ENCODE peak calls at places on chromosomes 13 and 19, in four cellular contexts. I is HCT116, O is H1, B is SK-N-SH. Y is an unnamed sample.

GRCh38 chr19:35404879-35405622 is 34.2 kb downstream of the GPR42 start:
- DNase-seq in I (no peak), O (no peak), B (no peak), Y (no peak)

GRCh38 chr19:17292301-17293074 is 10.7 kb downstream of the ABHD8 start:
- DNase-seq in I (peak; percentile 86), O (peak; percentile 98), B (peak; percentile 93), Y (peak; percentile 82)

GRCh38 chr13:110294146-110294545 is 12.8 kb downstream of the COL4A1 start:
- DNase-seq in I (no peak), O (no peak), B (no peak), Y (no peak)

GRCh38 chr13:21055511-21056045 is 5.8 kb downstream of the LATS2 start:
- DNase-seq in I (no peak), O (no peak), B (no peak), Y (no peak)

GRCh38 chr13:32735859-32736258 is 149.6 kb downstream of the PDS5B start:
- DNase-seq in I (no peak), O (no peak), B (no peak), Y (no peak)

GRCh38 chr13:22915442-22916082 is 265.2 kb upstream of the SGCG start:
- DNase-seq in I (peak; percentile 22), O (peak; percentile 84), B (peak; percentile 55), Y (no peak)

GRCh38 chr19:48695743-48696352 is at the start of gene FUT2:
- DNase-seq in I (no peak), O (peak; percentile 72), B (no peak), Y (peak; percentile 63)

GRCh38 chr19:39997595-39998216 is 846 bp downstream of the ZNF546 start:
- DNase-seq in I (no peak), O (no peak), B (peak; percentile 37), Y (no peak)

GRCh38 chr19:19997656-19998268 is 41.5 kb downstream of the ZNF682 start:
- DNase-seq in I (no peak), O (peak; percentile 90), B (peak; percentile 47), Y (no peak)

GRCh38 chr13:30181856-30182651 is 125.3 kb downstream of the KATNAL1 start:
- DNase-seq in I (no peak), O (no peak), B (no peak), Y (peak; percentile 26)

GRCh38 chr19:34393031-34393430 is 11.2 kb upstream of the PDCD2L start:
- DNase-seq in I (no peak), O (no peak), B (no peak), Y (no peak)

GRCh38 chr19:1574763-1575162 is 6.6 kb upstream of the MEX3D start:
- DNase-seq in I (no peak), O (no peak), B (no peak), Y (no peak)
- TF ChIP-seq JUND in I (no peak), O (no peak), B (no peak), Y (no peak)

GRCh38 chr13:44423824-44424223 is 50.2 kb downstream of the SERP2 start:
- DNase-seq in I (no peak), O (no peak), B (no peak), Y (no peak)
- TF ChIP-seq JUND in I (no peak), O (no peak), B (no peak), Y (no peak)

GRCh38 chr19:15621801-15622200 is 6.8 kb downstream of the CYP4F8 start:
- DNase-seq in I (no peak), O (no peak), B (no peak), Y (no peak)

GRCh38 chr19:15629003-15629880 is 11.5 kb upstream of the CYP4F3 start:
- DNase-seq in I (peak; percentile 51), O (peak; percentile 83), B (peak; percentile 86), Y (peak; percentile 64)

GRCh38 chr19:15622991-15623390 is 8.0 kb downstream of the CYP4F8 start:
- DNase-seq in I (no peak), O (no peak), B (no peak), Y (peak; percentile 75)

GRCh38 chr19:15628236-15629002 is 12.3 kb upstream of the CYP4F3 start:
- DNase-seq in I (no peak), O (no peak), B (no peak), Y (no peak)

DNA sequence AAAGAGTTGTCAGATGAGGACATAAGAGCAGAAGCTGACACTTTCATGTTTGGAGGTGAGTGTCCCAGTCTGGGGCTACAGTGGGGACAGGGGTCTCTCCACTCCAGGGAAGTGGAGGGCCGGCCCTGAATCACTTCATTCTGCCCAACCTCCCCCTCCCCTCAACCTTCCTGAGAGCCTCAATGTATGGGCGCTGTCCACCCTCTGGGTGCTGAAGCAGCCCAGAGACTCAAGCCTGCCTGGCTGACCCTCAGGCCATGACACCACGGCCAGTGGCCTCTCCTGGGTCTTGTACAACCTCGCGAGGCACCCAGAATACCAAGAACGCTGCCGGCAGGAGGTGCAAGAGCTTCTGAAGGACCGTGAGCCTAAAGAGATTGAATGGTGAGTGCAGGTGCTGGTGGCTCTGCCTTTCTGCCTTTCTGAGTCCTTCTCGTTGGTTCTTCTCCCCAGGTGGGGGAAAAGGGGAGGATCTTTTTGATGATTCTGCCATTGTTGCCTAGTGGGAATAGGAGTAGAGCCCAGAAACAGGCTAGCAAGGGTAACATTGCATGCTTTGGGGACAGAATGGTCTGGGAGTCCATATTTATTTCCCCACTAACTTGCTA is 8.8 kb downstream of the CYP4F8 start:
- DNase-seq in I (no peak), O (no peak), B (no peak), Y (no peak)
- TF ChIP-seq JUND in I (no peak), O (no peak), B (no peak), Y (no peak)

GRCh38 chr19:10224337-10224736 is 6.8 kb downstream of the S1PR2 start:
- DNase-seq in I (no peak), O (no peak), B (no peak), Y (no peak)

GRCh38 chr19:10220695-10221094 is 10.4 kb downstream of the S1PR2 start:
- DNase-seq in I (no peak), O (no peak), B (no peak), Y (no peak)

GRCh38 chr19:10219678-10220077 is 11.5 kb downstream of the S1PR2 start:
- DNase-seq in I (no peak), O (no peak), B (no peak), Y (peak; percentile 65)

GRCh38 chr19:10223488-10224213 is 7.5 kb downstream of the S1PR2 start:
- DNase-seq in I (no peak), O (no peak), B (no peak), Y (no peak)

GRCh38 chr19:10222201-10222890 is 8.8 kb downstream of the S1PR2 start:
- DNase-seq in I (no peak), O (no peak), B (no peak), Y (no peak)
- TF ChIP-seq JUND in I (no peak), O (no peak), B (no peak), Y (no peak)

GRCh38 chr19:51916167-51916566 is 11.1 kb upstream of the ZNF613 start:
- DNase-seq in I (no peak), O (no peak), B (no peak), Y (no peak)
- TF ChIP-seq JUND in I (no peak), O (no peak), B (no peak), Y (no peak)

GRCh38 chr19:41031926-41032325 is 40.8 kb downstream of the CYP2B6 start:
- DNase-seq in I (no peak), O (no peak), B (no peak), Y (peak; percentile 94)
- TF ChIP-seq JUND in I (no peak), O (no peak), B (no peak), Y (peak; percentile 48)

Y was measured in T47D.